ENCODE peak calls at places on chromosomes 5 and 9, in four cellular contexts. V, O, D and M are unnamed samples.

GRCh38 chr9:36802171-36802920 is 229.7 kb downstream of the MELK start:
- DNase-seq in V (peak; percentile 31), O (no peak), D (no peak), M (peak; percentile 12)

GRCh38 chr9:80285325-80285724 is 713.6 kb downstream of the TLE4 start:
- DNase-seq in V (no peak), O (no peak), D (no peak), M (peak; percentile 7)

GRCh38 chr5:58264276-58264675 is 195.6 kb downstream of the PLK2 start:
- DNase-seq in V (no peak), O (no peak), D (no peak), M (no peak)

GRCh38 chr5:103218164-103218563 is 40.4 kb upstream of the MACIR start:
- DNase-seq in V (no peak), O (no peak), D (no peak), M (no peak)

GRCh38 chr5:36040651-36041536 is 25.8 kb downstream of the UGT3A2 start:
- DNase-seq in V (no peak), O (no peak), D (no peak), M (no peak)

GRCh38 chr9:131831380-131832165 is 91.7 kb upstream of the RAPGEF1 start:
- DNase-seq in V (no peak), O (peak; percentile 65), D (no peak), M (no peak)

GRCh38 chr5:96320797-96321196 is 112.3 kb downstream of the PCSK1 start:
- DNase-seq in V (no peak), O (no peak), D (no peak), M (no peak)

GRCh38 chr5:153517105-153517700 is 26.7 kb downstream of the GRIA1 start:
- DNase-seq in V (no peak), O (no peak), D (no peak), M (no peak)

GRCh38 chr9:91858670-91859030 is 91.4 kb downstream of the ROR2 start:
- DNase-seq in V (no peak), O (no peak), D (no peak), M (no peak)

GRCh38 chr9:7186175-7186574 is 428.4 kb downstream of the KDM4C start:
- DNase-seq in V (no peak), O (no peak), D (no peak), M (no peak)

GRCh38 chr5:540215-541147 is 16.2 kb upstream of the SLC9A3 start:
- DNase-seq in V (no peak), O (peak; percentile 68), D (no peak), M (no peak)

GRCh38 chr5:126023894-126024575 is 399.2 kb upstream of the GRAMD2B start:
- DNase-seq in V (no peak), O (no peak), D (no peak), M (no peak)

GRCh38 chr9:128845186-128845931 is 15.8 kb upstream of the SPOUT1 start:
- DNase-seq in V (no peak), O (peak; percentile 64), D (no peak), M (no peak)

GRCh38 chr5:87393331-87393730 is 19.4 kb downstream of the CCNH start:
- DNase-seq in V (no peak), O (no peak), D (no peak), M (no peak)

GRCh38 chr9:38053697-38054461 is 15.1 kb downstream of the SHB start:
- DNase-seq in V (no peak), O (peak; percentile 42), D (no peak), M (no peak)

GRCh38 chr9:101458955-101459631 is 23.5 kb upstream of the ALDOB start:
- DNase-seq in V (no peak), O (no peak), D (no peak), M (peak; percentile 24)

GRCh38 chr5:178467261-178468195 is 122.7 kb downstream of the COL23A1 start:
- DNase-seq in V (no peak), O (peak; percentile 85), D (no peak), M (peak; percentile 17)

GRCh38 chr9:110257097-110257955 is 1.0 kb upstream of the TXN start:
- DNase-seq in V (peak; percentile 10), O (no peak), D (no peak), M (no peak)

GRCh38 chr5:156694556-156694955 is 155.5 kb upstream of the PPP1R2B start:
- DNase-seq in V (no peak), O (no peak), D (no peak), M (no peak)

GRCh38 chr9:36118706-36119105 is 17.8 kb upstream of the GLIPR2 start:
- DNase-seq in V (no peak), O (no peak), D (no peak), M (no peak)

GRCh38 chr9:91778031-91778430 is 172.0 kb downstream of the ROR2 start:
- DNase-seq in V (no peak), O (no peak), D (no peak), M (no peak)

GRCh38 chr5:61245486-61245885 is 83.2 kb upstream of the SMIM15 start:
- DNase-seq in V (no peak), O (no peak), D (no peak), M (no peak)

GRCh38 chr9:7121055-7121454 is 363.3 kb downstream of the KDM4C start:
- DNase-seq in V (no peak), O (no peak), D (no peak), M (no peak)

GRCh38 chr5:82278711-82279370 is 687 bp upstream of the RPS23 start:
- DNase-seq in V (no peak), O (no peak), D (no peak), M (no peak)

GRCh38 chr9:110142253-110142652 is 65.7 kb downstream of the C9orf152 start:
- DNase-seq in V (no peak), O (no peak), D (no peak), M (no peak)

GRCh38 chr9:98075332-98075805 is 18.8 kb downstream of the NANS start:
- DNase-seq in V (no peak), O (no peak), D (no peak), M (no peak)

GRCh38 chr5:58969795-58970194 is 386.9 kb downstream of the RAB3C start:
- DNase-seq in V (no peak), O (no peak), D (no peak), M (no peak)